ENCODE peak calls at places on chromosomes 3 and 15, in five cellular contexts. One of them, this sample, is unnamed.

GRCh38 chr3:188788621-188789081 is 383.1 kb upstream of the TPRG1 start:
- DNase-seq in bronchial epithelial cell: peak
- DNase-seq in fibroblast of mammary gland: peak
- DNase-seq in MM.1S: no peak
- DNase-seq in heart left ventricle: peak
- DNase-seq in this sample: no peak

GRCh38 chr3:150680562-150680961 is 23.2 kb downstream of the ERICH6 start:
- DNase-seq in bronchial epithelial cell: no peak
- DNase-seq in fibroblast of mammary gland: no peak
- DNase-seq in MM.1S: peak
- DNase-seq in heart left ventricle: no peak
- DNase-seq in this sample: no peak

GRCh38 chr15:80577552-80578205 is 117.4 kb upstream of the ABHD17C start:
- DNase-seq in bronchial epithelial cell: no peak
- DNase-seq in fibroblast of mammary gland: no peak
- DNase-seq in MM.1S: no peak
- DNase-seq in heart left ventricle: no peak
- DNase-seq in this sample: no peak

GRCh38 chr3:32412887-32413286 is 21.2 kb downstream of the CMTM7 start:
- DNase-seq in bronchial epithelial cell: no peak
- DNase-seq in fibroblast of mammary gland: no peak
- DNase-seq in MM.1S: no peak
- DNase-seq in heart left ventricle: no peak
- DNase-seq in this sample: no peak

GRCh38 chr3:124258057-124258500 is 266.2 kb upstream of the ROPN1 start:
- DNase-seq in bronchial epithelial cell: no peak
- DNase-seq in fibroblast of mammary gland: peak
- DNase-seq in MM.1S: no peak
- DNase-seq in heart left ventricle: no peak
- DNase-seq in this sample: no peak

GRCh38 chr15:58483316-58483715 is 51.5 kb downstream of the LIPC start:
- DNase-seq in bronchial epithelial cell: no peak
- DNase-seq in fibroblast of mammary gland: no peak
- DNase-seq in MM.1S: no peak
- DNase-seq in heart left ventricle: no peak
- DNase-seq in this sample: no peak

GRCh38 chr15:96225642-96226259 is 104.7 kb upstream of the NR2F2 start:
- DNase-seq in bronchial epithelial cell: peak
- DNase-seq in fibroblast of mammary gland: no peak
- DNase-seq in MM.1S: no peak
- DNase-seq in heart left ventricle: no peak
- DNase-seq in this sample: no peak

GRCh38 chr15:100245855-100246254 is 95.9 kb downstream of the ADAMTS17 start:
- DNase-seq in bronchial epithelial cell: no peak
- DNase-seq in fibroblast of mammary gland: no peak
- DNase-seq in MM.1S: no peak
- DNase-seq in heart left ventricle: no peak
- DNase-seq in this sample: no peak

GRCh38 chr15:78457101-78457500 is 19.1 kb downstream of the IREB2 start:
- DNase-seq in bronchial epithelial cell: peak
- DNase-seq in fibroblast of mammary gland: peak
- DNase-seq in MM.1S: no peak
- DNase-seq in heart left ventricle: no peak
- DNase-seq in this sample: no peak

GRCh38 chr3:25486932-25487331 is 58.9 kb downstream of the RARB start:
- DNase-seq in bronchial epithelial cell: no peak
- DNase-seq in fibroblast of mammary gland: no peak
- DNase-seq in MM.1S: no peak
- DNase-seq in heart left ventricle: no peak
- DNase-seq in this sample: no peak

GRCh38 chr15:59166601-59167265 is 39.9 kb upstream of the LDHAL6B start:
- DNase-seq in bronchial epithelial cell: peak
- DNase-seq in fibroblast of mammary gland: no peak
- DNase-seq in MM.1S: no peak
- DNase-seq in heart left ventricle: no peak
- DNase-seq in this sample: no peak

GRCh38 chr3:72031581-72031980 is 246.6 kb upstream of the PROK2 start:
- DNase-seq in bronchial epithelial cell: peak
- DNase-seq in fibroblast of mammary gland: peak
- DNase-seq in MM.1S: no peak
- DNase-seq in heart left ventricle: peak
- DNase-seq in this sample: no peak

GRCh38 chr3:130792241-130792640 is 45.6 kb upstream of the PIK3R4 start:
- DNase-seq in bronchial epithelial cell: no peak
- DNase-seq in fibroblast of mammary gland: no peak
- DNase-seq in MM.1S: no peak
- DNase-seq in heart left ventricle: no peak
- DNase-seq in this sample: no peak

GRCh38 chr3:126125341-126125740 is 41.4 kb upstream of the SLC41A3 start:
- DNase-seq in bronchial epithelial cell: no peak
- DNase-seq in fibroblast of mammary gland: no peak
- DNase-seq in MM.1S: no peak
- DNase-seq in heart left ventricle: no peak
- DNase-seq in this sample: no peak

GRCh38 chr3:63689285-63689684 is 36.8 kb downstream of the SNTN start:
- DNase-seq in bronchial epithelial cell: no peak
- DNase-seq in fibroblast of mammary gland: no peak
- DNase-seq in MM.1S: no peak
- DNase-seq in heart left ventricle: no peak
- DNase-seq in this sample: no peak

GRCh38 chr15:99561476-99562230 is 4.1 kb upstream of the MEF2A start:
- DNase-seq in bronchial epithelial cell: no peak
- DNase-seq in fibroblast of mammary gland: no peak
- DNase-seq in MM.1S: no peak
- DNase-seq in heart left ventricle: no peak
- DNase-seq in this sample: no peak

GRCh38 chr3:23062582-23062981 is 140.5 kb upstream of the UBE2E2 start:
- DNase-seq in bronchial epithelial cell: no peak
- DNase-seq in fibroblast of mammary gland: no peak
- DNase-seq in MM.1S: no peak
- DNase-seq in heart left ventricle: no peak
- DNase-seq in this sample: no peak

GRCh38 chr3:67349551-67350174 is 304.7 kb downstream of the SUCLG2 start:
- DNase-seq in bronchial epithelial cell: peak
- DNase-seq in fibroblast of mammary gland: peak
- DNase-seq in MM.1S: no peak
- DNase-seq in heart left ventricle: no peak
- DNase-seq in this sample: peak

GRCh38 chr3:153980252-153980590 is 141.0 kb upstream of the ARHGEF26 start:
- DNase-seq in bronchial epithelial cell: peak
- DNase-seq in fibroblast of mammary gland: no peak
- DNase-seq in MM.1S: no peak
- DNase-seq in heart left ventricle: no peak
- DNase-seq in this sample: no peak

GRCh38 chr3:124941729-124942128 is 7.2 kb upstream of the MUC13 start:
- DNase-seq in bronchial epithelial cell: no peak
- DNase-seq in fibroblast of mammary gland: no peak
- DNase-seq in MM.1S: no peak
- DNase-seq in heart left ventricle: no peak
- DNase-seq in this sample: no peak

DNA sequence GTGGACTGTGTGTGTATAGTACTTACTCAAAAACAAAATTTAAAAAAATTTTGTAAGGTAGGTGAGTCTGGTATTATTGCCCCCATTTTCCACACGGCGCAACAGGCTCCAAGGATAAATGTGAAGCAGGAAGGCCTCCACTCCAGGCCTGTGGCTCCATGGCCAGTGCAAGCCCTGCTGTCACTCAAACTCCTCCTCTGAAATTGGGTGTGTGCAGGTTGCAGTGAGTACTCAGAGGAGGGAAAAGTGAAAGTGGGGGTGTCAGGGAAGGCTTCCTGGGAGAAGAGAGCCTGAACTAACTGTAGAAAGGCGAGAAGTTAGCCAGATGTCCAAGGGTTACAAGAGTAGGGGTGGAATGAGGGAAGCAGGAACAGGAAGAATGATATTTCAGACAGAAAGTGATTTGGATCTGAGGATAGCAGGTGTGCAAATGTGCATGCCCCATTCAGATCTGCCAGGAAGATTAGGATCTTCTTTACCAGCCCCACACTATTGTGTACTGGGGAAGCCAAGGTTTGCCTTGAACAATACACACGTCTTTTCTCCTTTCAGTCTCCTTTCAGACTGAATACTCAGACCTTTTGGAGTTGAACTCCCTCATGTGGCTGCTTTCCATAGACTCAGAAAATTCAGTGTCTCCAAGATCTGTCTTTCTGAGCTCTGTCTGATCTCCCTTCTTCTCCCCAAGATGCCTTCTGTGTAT is 48.7 kb upstream of the RYK start:
- DNase-seq in bronchial epithelial cell: no peak
- DNase-seq in fibroblast of mammary gland: peak
- DNase-seq in MM.1S: peak
- DNase-seq in heart left ventricle: no peak
- DNase-seq in this sample: no peak
- TF ChIP-seq CTCF in bronchial epithelial cell: peak
- TF ChIP-seq CTCF in fibroblast of mammary gland: peak
- TF ChIP-seq CTCF in MM.1S: peak
- TF ChIP-seq CTCF in heart left ventricle: no peak
- TF ChIP-seq CTCF in this sample: peak

GRCh38 chr3:81742581-81742980 is 18.9 kb downstream of the GBE1 start:
- DNase-seq in bronchial epithelial cell: no peak
- DNase-seq in fibroblast of mammary gland: no peak
- DNase-seq in MM.1S: no peak
- DNase-seq in heart left ventricle: no peak
- DNase-seq in this sample: no peak
- TF ChIP-seq CTCF in bronchial epithelial cell: no peak
- TF ChIP-seq CTCF in fibroblast of mammary gland: no peak
- TF ChIP-seq CTCF in MM.1S: no peak
- TF ChIP-seq CTCF in heart left ventricle: no peak
- TF ChIP-seq CTCF in this sample: no peak

GRCh38 chr3:2268779-2269178 is 170.1 kb downstream of the CNTN4 start:
- DNase-seq in bronchial epithelial cell: no peak
- DNase-seq in fibroblast of mammary gland: no peak
- DNase-seq in MM.1S: no peak
- DNase-seq in heart left ventricle: no peak
- DNase-seq in this sample: no peak
- TF ChIP-seq CTCF in bronchial epithelial cell: no peak
- TF ChIP-seq CTCF in fibroblast of mammary gland: no peak
- TF ChIP-seq CTCF in MM.1S: no peak
- TF ChIP-seq CTCF in heart left ventricle: no peak
- TF ChIP-seq CTCF in this sample: no peak

GRCh38 chr15:68303134-68303533 is 25.6 kb downstream of the FEM1B start:
- DNase-seq in bronchial epithelial cell: no peak
- DNase-seq in fibroblast of mammary gland: no peak
- DNase-seq in MM.1S: no peak
- DNase-seq in heart left ventricle: no peak
- DNase-seq in this sample: peak

GRCh38 chr15:68305420-68305871 is 27.9 kb downstream of the FEM1B start:
- DNase-seq in bronchial epithelial cell: no peak
- DNase-seq in fibroblast of mammary gland: no peak
- DNase-seq in MM.1S: peak
- DNase-seq in heart left ventricle: no peak
- DNase-seq in this sample: peak

GRCh38 chr15:68302729-68303128 is 25.2 kb downstream of the FEM1B start:
- DNase-seq in bronchial epithelial cell: no peak
- DNase-seq in fibroblast of mammary gland: no peak
- DNase-seq in MM.1S: no peak
- DNase-seq in heart left ventricle: no peak
- DNase-seq in this sample: peak

GRCh38 chr15:68303560-68304436 is 26.3 kb downstream of the FEM1B start:
- DNase-seq in bronchial epithelial cell: no peak
- DNase-seq in fibroblast of mammary gland: peak
- DNase-seq in MM.1S: no peak
- DNase-seq in heart left ventricle: no peak
- DNase-seq in this sample: peak

GRCh38 chr15:68304611-68305337 is 27.2 kb downstream of the FEM1B start:
- DNase-seq in bronchial epithelial cell: peak
- DNase-seq in fibroblast of mammary gland: no peak
- DNase-seq in MM.1S: peak
- DNase-seq in heart left ventricle: no peak
- DNase-seq in this sample: peak
- TF ChIP-seq CTCF in bronchial epithelial cell: no peak
- TF ChIP-seq CTCF in fibroblast of mammary gland: no peak
- TF ChIP-seq CTCF in MM.1S: peak
- TF ChIP-seq CTCF in heart left ventricle: no peak
- TF ChIP-seq CTCF in this sample: no peak

GRCh38 chr3:46497556-46498265 is at the start of gene RTP3:
- DNase-seq in bronchial epithelial cell: no peak
- DNase-seq in fibroblast of mammary gland: no peak
- DNase-seq in MM.1S: no peak
- DNase-seq in heart left ventricle: no peak
- DNase-seq in this sample: no peak

GRCh38 chr3:46500631-46501377 is 3.0 kb downstream of the RTP3 start:
- DNase-seq in bronchial epithelial cell: no peak
- DNase-seq in fibroblast of mammary gland: peak
- DNase-seq in MM.1S: no peak
- DNase-seq in heart left ventricle: no peak
- DNase-seq in this sample: no peak

GRCh38 chr3:46498916-46499519 is 1.2 kb downstream of the RTP3 start:
- DNase-seq in bronchial epithelial cell: no peak
- DNase-seq in fibroblast of mammary gland: no peak
- DNase-seq in MM.1S: no peak
- DNase-seq in heart left ventricle: no peak
- DNase-seq in this sample: no peak

GRCh38 chr3:46495901-46496456 is 1.8 kb upstream of the RTP3 start:
- DNase-seq in bronchial epithelial cell: peak
- DNase-seq in fibroblast of mammary gland: no peak
- DNase-seq in MM.1S: no peak
- DNase-seq in heart left ventricle: no peak
- DNase-seq in this sample: no peak

GRCh38 chr3:46496745-46497555 is 826 bp upstream of the RTP3 start:
- DNase-seq in bronchial epithelial cell: peak
- DNase-seq in fibroblast of mammary gland: no peak
- DNase-seq in MM.1S: peak
- DNase-seq in heart left ventricle: no peak
- DNase-seq in this sample: peak
- TF ChIP-seq CTCF in bronchial epithelial cell: peak
- TF ChIP-seq CTCF in fibroblast of mammary gland: peak
- TF ChIP-seq CTCF in MM.1S: peak
- TF ChIP-seq CTCF in heart left ventricle: no peak
- TF ChIP-seq CTCF in this sample: no peak

DNA sequence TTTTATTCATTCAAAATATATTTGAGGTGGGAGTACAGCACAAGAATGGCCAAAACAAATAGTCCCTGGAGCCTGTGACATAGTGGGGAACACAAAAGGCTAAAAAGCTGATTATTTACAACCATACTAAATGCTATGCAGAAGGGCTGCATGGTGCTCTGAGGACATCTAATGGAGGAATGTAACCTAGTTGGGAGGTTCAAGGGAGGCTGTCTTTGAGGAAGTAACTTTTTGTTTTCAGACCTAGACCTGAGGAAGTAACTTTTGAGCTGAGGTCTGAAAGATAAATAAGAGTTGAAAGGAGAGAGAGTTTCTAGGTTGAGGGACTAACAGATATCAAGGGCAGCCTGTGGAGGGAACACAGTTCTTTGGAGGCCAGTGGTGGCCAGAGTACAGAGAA is 34.8 kb upstream of the RASA2 start:
- DNase-seq in bronchial epithelial cell: peak
- DNase-seq in fibroblast of mammary gland: peak
- DNase-seq in MM.1S: peak
- DNase-seq in heart left ventricle: no peak
- DNase-seq in this sample: peak
- TF ChIP-seq CTCF in bronchial epithelial cell: peak
- TF ChIP-seq CTCF in fibroblast of mammary gland: peak
- TF ChIP-seq CTCF in MM.1S: peak
- TF ChIP-seq CTCF in heart left ventricle: peak
- TF ChIP-seq CTCF in this sample: peak